ENCODE peak calls at places on chromosomes 11 and 22, in six cellular contexts. Y is T-cell; A is activated CD4-positive, alpha-beta T cell treated with anti-CD3 and anti-CD28 coated beads for 36 hours; U is CD8-positive, alpha-beta T cell; V is heart right ventricle; B is hepatic stellate cell. M is an unnamed sample.

GRCh38 chr11:80727315-80727714 is 1286.5 kb upstream of the TENM4 start:
- DNase-seq in Y (no peak), A (no peak), U (no peak), V (no peak), B (no peak), M (no peak)

GRCh38 chr11:75223954-75224643 is 16.5 kb upstream of the TPBGL start:
- DNase-seq in Y (no peak), A (no peak), U (no peak), V (no peak), B (no peak), M (no peak)

GRCh38 chr11:110447897-110448522 is 18.3 kb downstream of the FDX1 start:
- DNase-seq in Y (no peak), A (no peak), U (no peak), V (no peak), B (no peak), M (no peak)

GRCh38 chr22:27170491-27170890 is 513.1 kb downstream of the MIAT start:
- DNase-seq in Y (no peak), A (no peak), U (no peak), V (no peak), B (peak), M (no peak)

GRCh38 chr11:36729765-36730164 is 131.7 kb upstream of the RAG2 start:
- DNase-seq in Y (no peak), A (no peak), U (no peak), V (no peak), B (no peak), M (no peak)

GRCh38 chr11:42410251-42410956 is 901.4 kb upstream of the API5 start:
- DNase-seq in Y (no peak), A (no peak), U (no peak), V (no peak), B (no peak), M (no peak)

GRCh38 chr22:49551897-49552659 is 275.6 kb downstream of the BRD1 start:
- DNase-seq in Y (no peak), A (no peak), U (no peak), V (no peak), B (no peak), M (no peak)

GRCh38 chr22:31144223-31144622 is 3.9 kb upstream of the PLA2G3 start:
- DNase-seq in Y (no peak), A (peak), U (no peak), V (no peak), B (no peak), M (no peak)

GRCh38 chr11:75389276-75389605 is 10.1 kb upstream of the RPS3 start:
- DNase-seq in Y (no peak), A (no peak), U (no peak), V (no peak), B (no peak), M (no peak)

GRCh38 chr11:99522467-99523173 is 501.9 kb downstream of the CNTN5 start:
- DNase-seq in Y (no peak), A (no peak), U (no peak), V (no peak), B (peak), M (no peak)

GRCh38 chr11:66391322-66391721 is 19.8 kb upstream of the SLC29A2 start:
- DNase-seq in Y (no peak), A (no peak), U (no peak), V (no peak), B (no peak), M (no peak)

GRCh38 chr11:92311616-92312449 is 87.2 kb downstream of the FAT3 start:
- DNase-seq in Y (no peak), A (no peak), U (no peak), V (no peak), B (no peak), M (no peak)

GRCh38 chr22:35593885-35594470 is 23.2 kb downstream of the MB start:
- DNase-seq in Y (no peak), A (no peak), U (no peak), V (no peak), B (no peak), M (no peak)

GRCh38 chr11:121522043-121522941 is 69.5 kb upstream of the SORL1-AS1 start:
- DNase-seq in Y (no peak), A (no peak), U (no peak), V (no peak), B (no peak), M (no peak)

GRCh38 chr11:28792856-28793255 is 684.7 kb downstream of the METTL15 start:
- DNase-seq in Y (no peak), A (no peak), U (no peak), V (no peak), B (no peak), M (no peak)

GRCh38 chr11:2091786-2092463 is 47.3 kb downstream of the IGF2 start:
- DNase-seq in Y (no peak), A (no peak), U (no peak), V (no peak), B (no peak), M (peak)

GRCh38 chr22:20249797-20250354 is 18.2 kb downstream of the RTN4R start:
- DNase-seq in Y (no peak), A (no peak), U (no peak), V (no peak), B (no peak), M (no peak)

GRCh38 chr11:132883241-132883640 is 649.1 kb downstream of the OPCML start:
- DNase-seq in Y (no peak), A (no peak), U (no peak), V (no peak), B (no peak), M (no peak)

M was measured in stomach.